ENCODE peak calls at places on chromosome 14, in six cellular contexts. One of them, this sample, is unnamed.

GRCh38 chr14:77579065-77579464 is 37.4 kb downstream of the SPTLC2 start:
- DNase-seq in lower lobe of right lung: no peak
- DNase-seq in fibroblast of pulmonary artery: no peak
- DNase-seq in Peyer's patch: no peak
- DNase-seq in fibroblast of mammary gland: peak; percentile 87
- DNase-seq in right atrium auricular region: no peak
- DNase-seq in this sample: no peak

GRCh38 chr14:36604757-36605505 is 22.5 kb upstream of the NKX2-8 start:
- DNase-seq in lower lobe of right lung: no peak
- DNase-seq in Peyer's patch: peak; percentile 66
- DNase-seq in fibroblast of pulmonary artery: peak; percentile 80
- DNase-seq in right atrium auricular region: no peak
- DNase-seq in fibroblast of mammary gland: peak; percentile 76
- DNase-seq in this sample: peak; percentile 60

GRCh38 chr14:61517861-61518802 is 177.2 kb upstream of the HIF1A start:
- DNase-seq in fibroblast of mammary gland: no peak
- DNase-seq in fibroblast of pulmonary artery: no peak
- DNase-seq in lower lobe of right lung: no peak
- DNase-seq in right atrium auricular region: no peak
- DNase-seq in Peyer's patch: peak; percentile 83
- DNase-seq in this sample: peak; percentile 75

GRCh38 chr14:63962896-63963295 is 110.1 kb downstream of the SYNE2 start:
- DNase-seq in fibroblast of pulmonary artery: no peak
- DNase-seq in Peyer's patch: no peak
- DNase-seq in right atrium auricular region: no peak
- DNase-seq in fibroblast of mammary gland: no peak
- DNase-seq in lower lobe of right lung: no peak
- DNase-seq in this sample: no peak

GRCh38 chr14:93100098-93100497 is 15.6 kb downstream of the ITPK1 start:
- DNase-seq in Peyer's patch: no peak
- DNase-seq in fibroblast of mammary gland: no peak
- DNase-seq in right atrium auricular region: no peak
- DNase-seq in lower lobe of right lung: no peak
- DNase-seq in fibroblast of pulmonary artery: no peak
- DNase-seq in this sample: no peak

GRCh38 chr14:100556936-100557505 is 30.2 kb downstream of the BEGAIN start:
- DNase-seq in fibroblast of mammary gland: no peak
- DNase-seq in fibroblast of pulmonary artery: no peak
- DNase-seq in lower lobe of right lung: no peak
- DNase-seq in right atrium auricular region: no peak
- DNase-seq in Peyer's patch: no peak
- DNase-seq in this sample: no peak

GRCh38 chr14:93045965-93046695 is 69.6 kb downstream of the ITPK1 start:
- DNase-seq in right atrium auricular region: no peak
- DNase-seq in Peyer's patch: no peak
- DNase-seq in lower lobe of right lung: no peak
- DNase-seq in fibroblast of pulmonary artery: peak; percentile 42
- DNase-seq in fibroblast of mammary gland: peak; percentile 71
- DNase-seq in this sample: peak; percentile 61

GRCh38 chr14:60650382-60650961 is 1.2 kb upstream of the SIX1 start:
- DNase-seq in fibroblast of mammary gland: peak; percentile 35
- DNase-seq in right atrium auricular region: no peak
- DNase-seq in fibroblast of pulmonary artery: no peak
- DNase-seq in lower lobe of right lung: no peak
- DNase-seq in Peyer's patch: no peak
- DNase-seq in this sample: no peak

GRCh38 chr14:20751963-20752562 is 6.4 kb downstream of the EDDM3A start:
- DNase-seq in lower lobe of right lung: no peak
- DNase-seq in right atrium auricular region: no peak
- DNase-seq in fibroblast of pulmonary artery: no peak
- DNase-seq in fibroblast of mammary gland: peak; percentile 4
- DNase-seq in Peyer's patch: no peak
- DNase-seq in this sample: no peak

GRCh38 chr14:61218157-61218556 is 63.0 kb downstream of the TMEM30B start:
- DNase-seq in Peyer's patch: no peak
- DNase-seq in fibroblast of pulmonary artery: no peak
- DNase-seq in fibroblast of mammary gland: no peak
- DNase-seq in lower lobe of right lung: no peak
- DNase-seq in right atrium auricular region: no peak
- DNase-seq in this sample: no peak

GRCh38 chr14:65231286-65231980 is 129.1 kb upstream of the MAX start:
- DNase-seq in fibroblast of mammary gland: no peak
- DNase-seq in Peyer's patch: peak; percentile 44
- DNase-seq in fibroblast of pulmonary artery: no peak
- DNase-seq in lower lobe of right lung: no peak
- DNase-seq in right atrium auricular region: no peak
- DNase-seq in this sample: no peak

GRCh38 chr14:100526632-100527031 is 60.6 kb downstream of the BEGAIN start:
- DNase-seq in fibroblast of mammary gland: no peak
- DNase-seq in fibroblast of pulmonary artery: no peak
- DNase-seq in lower lobe of right lung: no peak
- DNase-seq in right atrium auricular region: no peak
- DNase-seq in Peyer's patch: no peak
- DNase-seq in this sample: peak; percentile 20

GRCh38 chr14:75981426-75981825 is 369 bp downstream of the TGFB3 start:
- DNase-seq in fibroblast of pulmonary artery: no peak
- DNase-seq in lower lobe of right lung: no peak
- DNase-seq in Peyer's patch: no peak
- DNase-seq in right atrium auricular region: no peak
- DNase-seq in fibroblast of mammary gland: peak; percentile 22
- DNase-seq in this sample: no peak

DNA sequence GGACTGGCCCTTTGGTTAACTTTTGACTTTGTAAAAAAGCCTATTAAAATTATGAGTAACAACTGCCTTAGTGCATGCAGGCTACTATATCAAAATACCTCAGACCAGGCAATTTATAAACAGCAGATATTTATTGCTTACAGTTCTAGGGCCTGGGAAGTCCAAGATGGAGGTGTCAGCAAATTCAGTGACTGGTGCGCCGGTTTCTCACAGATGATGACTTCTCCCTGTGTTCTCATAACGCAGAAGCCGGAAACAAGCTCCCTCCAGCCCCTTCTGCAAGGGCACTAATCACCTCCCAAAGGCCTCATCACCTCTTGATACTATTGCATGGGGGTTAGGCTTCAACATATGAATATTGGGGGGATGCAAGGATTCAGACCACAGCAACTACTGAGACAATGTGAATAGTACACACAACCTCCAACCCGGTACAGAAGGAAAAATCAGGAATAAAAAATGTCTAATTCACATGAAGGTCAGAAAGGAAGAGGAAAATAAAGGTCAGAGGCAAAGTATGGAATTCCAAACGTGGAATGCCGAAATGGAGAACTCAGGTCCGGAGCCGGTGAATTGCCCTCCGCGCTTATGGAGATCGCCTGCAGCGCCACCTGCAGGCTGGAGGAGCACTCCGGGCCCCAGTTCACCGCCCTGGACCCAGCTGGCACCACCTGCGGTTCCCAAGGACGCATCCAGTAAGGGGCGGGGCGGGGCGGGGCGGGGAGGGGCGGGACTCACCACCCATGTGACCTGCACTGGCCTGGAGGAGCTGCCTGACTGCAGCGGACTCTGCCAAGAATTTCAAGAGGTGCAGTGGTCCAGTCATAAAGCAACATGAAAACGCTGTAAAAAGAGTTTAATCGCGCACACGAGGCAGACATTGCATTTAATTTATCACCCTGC is 203.4 kb downstream of the KIF26A start:
- DNase-seq in fibroblast of pulmonary artery: peak; percentile 11
- DNase-seq in Peyer's patch: peak; percentile 73
- DNase-seq in fibroblast of mammary gland: peak; percentile 9
- DNase-seq in right atrium auricular region: no peak
- DNase-seq in lower lobe of right lung: peak; percentile 51
- DNase-seq in this sample: peak; percentile 83
- TF ChIP-seq CTCF in fibroblast of pulmonary artery: no peak
- TF ChIP-seq CTCF in Peyer's patch: peak; percentile 74
- TF ChIP-seq CTCF in fibroblast of mammary gland: no peak
- TF ChIP-seq CTCF in right atrium auricular region: no peak
- TF ChIP-seq CTCF in lower lobe of right lung: peak; percentile 47
- TF ChIP-seq CTCF in this sample: peak; percentile 75

GRCh38 chr14:67764496-67764895 is 51.9 kb downstream of the ZFYVE26 start:
- DNase-seq in fibroblast of pulmonary artery: no peak
- DNase-seq in Peyer's patch: no peak
- DNase-seq in right atrium auricular region: no peak
- DNase-seq in fibroblast of mammary gland: no peak
- DNase-seq in lower lobe of right lung: no peak
- DNase-seq in this sample: peak; percentile 41

GRCh38 chr14:67768219-67768618 is 48.2 kb downstream of the ZFYVE26 start:
- DNase-seq in lower lobe of right lung: no peak
- DNase-seq in fibroblast of pulmonary artery: no peak
- DNase-seq in Peyer's patch: no peak
- DNase-seq in right atrium auricular region: no peak
- DNase-seq in fibroblast of mammary gland: no peak
- DNase-seq in this sample: no peak

GRCh38 chr14:67763158-67763822 is 53.1 kb downstream of the ZFYVE26 start:
- DNase-seq in fibroblast of mammary gland: no peak
- DNase-seq in lower lobe of right lung: no peak
- DNase-seq in right atrium auricular region: no peak
- DNase-seq in fibroblast of pulmonary artery: no peak
- DNase-seq in Peyer's patch: no peak
- DNase-seq in this sample: peak; percentile 25

GRCh38 chr14:67765192-67765834 is 51.1 kb downstream of the ZFYVE26 start:
- DNase-seq in right atrium auricular region: no peak
- DNase-seq in Peyer's patch: no peak
- DNase-seq in fibroblast of mammary gland: no peak
- DNase-seq in lower lobe of right lung: no peak
- DNase-seq in fibroblast of pulmonary artery: no peak
- DNase-seq in this sample: peak; percentile 28

GRCh38 chr14:67766035-67766680 is 50.2 kb downstream of the ZFYVE26 start:
- DNase-seq in right atrium auricular region: no peak
- DNase-seq in fibroblast of pulmonary artery: no peak
- DNase-seq in Peyer's patch: no peak
- DNase-seq in lower lobe of right lung: peak; percentile 52
- DNase-seq in fibroblast of mammary gland: no peak
- DNase-seq in this sample: no peak
- TF ChIP-seq CTCF in right atrium auricular region: no peak
- TF ChIP-seq CTCF in fibroblast of pulmonary artery: no peak
- TF ChIP-seq CTCF in Peyer's patch: no peak
- TF ChIP-seq CTCF in lower lobe of right lung: no peak
- TF ChIP-seq CTCF in fibroblast of mammary gland: no peak
- TF ChIP-seq CTCF in this sample: no peak

GRCh38 chr14:32908487-32909084 is 30.1 kb upstream of the NPAS3 start:
- DNase-seq in lower lobe of right lung: no peak
- DNase-seq in Peyer's patch: no peak
- DNase-seq in fibroblast of pulmonary artery: no peak
- DNase-seq in fibroblast of mammary gland: peak; percentile 25
- DNase-seq in right atrium auricular region: no peak
- DNase-seq in this sample: no peak

GRCh38 chr14:32913725-32914124 is 25.0 kb upstream of the NPAS3 start:
- DNase-seq in fibroblast of pulmonary artery: peak; percentile 14
- DNase-seq in right atrium auricular region: no peak
- DNase-seq in lower lobe of right lung: no peak
- DNase-seq in Peyer's patch: no peak
- DNase-seq in fibroblast of mammary gland: peak; percentile 5
- DNase-seq in this sample: no peak
- TF ChIP-seq CTCF in fibroblast of pulmonary artery: peak; percentile 31
- TF ChIP-seq CTCF in right atrium auricular region: no peak
- TF ChIP-seq CTCF in lower lobe of right lung: no peak
- TF ChIP-seq CTCF in Peyer's patch: no peak
- TF ChIP-seq CTCF in fibroblast of mammary gland: peak; percentile 29
- TF ChIP-seq CTCF in this sample: no peak

GRCh38 chr14:105689722-105690121 is 163.3 kb downstream of the TMEM121 start:
- DNase-seq in fibroblast of mammary gland: no peak
- DNase-seq in fibroblast of pulmonary artery: no peak
- DNase-seq in right atrium auricular region: no peak
- DNase-seq in lower lobe of right lung: no peak
- DNase-seq in Peyer's patch: no peak
- DNase-seq in this sample: no peak
- TF ChIP-seq CTCF in fibroblast of mammary gland: no peak
- TF ChIP-seq CTCF in fibroblast of pulmonary artery: no peak
- TF ChIP-seq CTCF in right atrium auricular region: no peak
- TF ChIP-seq CTCF in lower lobe of right lung: no peak
- TF ChIP-seq CTCF in Peyer's patch: no peak
- TF ChIP-seq CTCF in this sample: no peak

GRCh38 chr14:42277840-42278239 is 671.2 kb downstream of the LRFN5 start:
- DNase-seq in fibroblast of mammary gland: no peak
- DNase-seq in Peyer's patch: no peak
- DNase-seq in fibroblast of pulmonary artery: no peak
- DNase-seq in lower lobe of right lung: no peak
- DNase-seq in right atrium auricular region: no peak
- DNase-seq in this sample: no peak
- TF ChIP-seq CTCF in fibroblast of mammary gland: no peak
- TF ChIP-seq CTCF in Peyer's patch: no peak
- TF ChIP-seq CTCF in fibroblast of pulmonary artery: no peak
- TF ChIP-seq CTCF in lower lobe of right lung: no peak
- TF ChIP-seq CTCF in right atrium auricular region: no peak
- TF ChIP-seq CTCF in this sample: no peak

DNA sequence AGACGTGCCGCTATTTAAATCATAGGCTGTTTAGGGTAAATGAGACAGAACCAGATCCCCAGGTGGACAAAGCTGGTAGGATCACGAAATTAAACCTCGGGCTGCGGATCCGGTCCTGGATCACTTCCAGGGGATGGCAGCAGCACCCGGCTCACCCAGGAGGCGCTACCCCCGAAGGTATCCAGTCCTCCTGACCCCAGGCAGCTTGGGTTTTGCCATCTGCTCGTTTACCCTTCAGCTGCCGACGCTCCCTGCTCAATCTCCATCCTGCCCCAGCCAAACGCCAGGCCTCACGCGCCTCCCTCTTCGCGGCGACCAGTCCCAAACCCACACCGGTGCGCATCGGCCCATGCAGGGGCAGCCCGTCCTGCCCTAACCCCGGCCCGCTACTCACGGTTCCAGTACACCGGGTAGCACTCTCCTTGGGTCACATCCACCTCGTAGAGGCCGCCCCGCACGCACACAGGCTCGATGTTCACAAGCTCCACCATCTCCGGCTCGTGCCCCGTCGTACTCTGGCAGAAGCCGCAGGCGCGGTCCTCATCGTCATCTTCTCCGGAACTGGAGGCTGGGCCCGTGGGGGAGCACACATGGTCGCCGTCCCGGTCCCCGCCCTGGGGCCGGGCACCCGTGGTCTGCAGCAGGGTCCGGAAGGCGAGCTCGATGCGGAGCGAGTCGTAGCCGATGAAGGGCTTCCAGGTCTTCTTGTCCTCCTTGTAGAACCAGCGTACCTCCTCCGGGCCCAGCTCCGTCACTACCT is 1.1 kb downstream of the DDHD1 start:
- DNase-seq in right atrium auricular region: peak; percentile 75
- DNase-seq in lower lobe of right lung: peak; percentile 77
- DNase-seq in fibroblast of mammary gland: peak; percentile 46
- DNase-seq in fibroblast of pulmonary artery: peak; percentile 45
- DNase-seq in Peyer's patch: peak; percentile 82
- DNase-seq in this sample: peak; percentile 59
- TF ChIP-seq CTCF in right atrium auricular region: no peak
- TF ChIP-seq CTCF in lower lobe of right lung: no peak
- TF ChIP-seq CTCF in fibroblast of mammary gland: peak; percentile 22
- TF ChIP-seq CTCF in fibroblast of pulmonary artery: peak; percentile 6
- TF ChIP-seq CTCF in Peyer's patch: peak; percentile 12
- TF ChIP-seq CTCF in this sample: no peak

DNA sequence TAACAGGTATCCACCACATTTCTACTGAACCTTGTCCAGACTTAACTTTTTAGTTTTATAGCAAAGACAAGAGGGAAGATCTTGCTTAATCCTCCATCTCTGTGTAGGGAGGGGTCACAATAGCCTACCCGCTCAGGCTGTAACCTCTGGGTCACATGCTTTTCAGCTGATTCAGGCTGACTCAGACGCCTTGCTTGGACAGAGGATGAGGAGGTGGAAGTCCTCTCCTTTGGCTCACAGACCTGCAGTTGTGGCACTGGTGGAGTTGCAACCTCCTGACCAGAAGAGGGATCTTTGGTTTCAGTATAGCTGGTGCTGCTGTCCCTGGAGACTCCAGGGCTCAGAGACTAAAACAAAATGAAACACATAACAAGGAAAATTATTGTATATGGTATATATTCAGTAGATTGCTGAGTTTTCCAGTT is 16.2 kb downstream of the ACIN1 start:
- DNase-seq in fibroblast of pulmonary artery: peak; percentile 95
- DNase-seq in lower lobe of right lung: peak; percentile 64
- DNase-seq in right atrium auricular region: peak; percentile 91
- DNase-seq in Peyer's patch: peak; percentile 88
- DNase-seq in fibroblast of mammary gland: peak; percentile 99
- DNase-seq in this sample: peak; percentile 72
- TF ChIP-seq CTCF in fibroblast of pulmonary artery: no peak
- TF ChIP-seq CTCF in lower lobe of right lung: no peak
- TF ChIP-seq CTCF in right atrium auricular region: no peak
- TF ChIP-seq CTCF in Peyer's patch: no peak
- TF ChIP-seq CTCF in fibroblast of mammary gland: no peak
- TF ChIP-seq CTCF in this sample: no peak

This sample was measured in colonic mucosa.